ENCODE peak calls at places on chromosomes 1 and 21, in four cellular contexts. E is K562, G is HepG2, M is GM12878. Y is an unnamed sample.

GRCh38 chr1:1004780-1005697 is 5.1 kb upstream of the HES4 start:
- DNase-seq in E (peak), M (no peak), G (no peak), Y (no peak)

GRCh38 chr21:24896735-24897124 is 710.6 kb downstream of the MRPL39 start:
- DNase-seq in M (no peak), G (no peak), E (no peak), Y (no peak)

GRCh38 chr1:93908394-93909145 is 660 bp downstream of the GCLM start:
- DNase-seq in E (peak), G (peak), M (no peak), Y (peak)

GRCh38 chr1:159860456-159860855 is 2.0 kb downstream of the VSIG8 start:
- DNase-seq in M (no peak), E (no peak), G (no peak), Y (no peak)

GRCh38 chr21:42163511-42163863 is 55.5 kb upstream of the ABCG1 start:
- DNase-seq in G (no peak), M (no peak), E (no peak), Y (no peak)

GRCh38 chr1:193417420-193417819 is 231.0 kb upstream of the B3GALT2 start:
- DNase-seq in M (no peak), E (no peak), G (no peak), Y (no peak)

GRCh38 chr1:168097921-168098528 is 38.7 kb downstream of the GPR161 start:
- DNase-seq in G (no peak), M (no peak), E (no peak), Y (no peak)

GRCh38 chr1:231069333-231069732 is 29.3 kb upstream of the FAM89A start:
- DNase-seq in M (no peak), E (no peak), G (no peak), Y (no peak)

GRCh38 chr1:201044119-201044518 is 20.6 kb upstream of the KIF21B start:
- DNase-seq in M (no peak), E (peak), G (no peak), Y (no peak)

GRCh38 chr1:205594846-205595245 is 37.0 kb downstream of the ELK4 start:
- DNase-seq in G (no peak), M (no peak), E (no peak), Y (no peak)

GRCh38 chr21:38766987-38767722 is 38.6 kb upstream of the ETS2 start:
- DNase-seq in E (no peak), G (peak), M (peak), Y (no peak)

GRCh38 chr1:26015358-26015757 is 6.2 kb upstream of the EXTL1 start:
- DNase-seq in E (no peak), M (no peak), G (peak), Y (no peak)

GRCh38 chr1:156726549-156727226 is 1.6 kb upstream of the METTL25B start:
- DNase-seq in M (no peak), E (peak), G (peak), Y (peak)

GRCh38 chr1:153777648-153778047 is 2.4 kb downstream of the SLC27A3 start:
- DNase-seq in E (no peak), M (no peak), G (no peak), Y (no peak)

GRCh38 chr1:233543338-233544255 is 70.3 kb upstream of the KCNK1 start:
- DNase-seq in G (peak), M (no peak), E (peak), Y (no peak)

GRCh38 chr1:221394011-221394544 is 347.8 kb downstream of the DUSP10 start:
- DNase-seq in G (no peak), M (no peak), E (no peak), Y (no peak)

GRCh38 chr1:224884428-224884827 is 45.0 kb upstream of the DNAH14 start:
- DNase-seq in G (no peak), E (no peak), M (no peak), Y (no peak)

GRCh38 chr21:34815831-34816700 is 147.3 kb downstream of the CLIC6 start:
- DNase-seq in M (no peak), G (no peak), E (no peak), Y (no peak)

GRCh38 chr1:98086796-98087195 is 166.0 kb upstream of the DPYD start:
- DNase-seq in M (no peak), G (peak), E (no peak), Y (no peak)

GRCh38 chr1:39458991-39459390 is 32.4 kb upstream of the BMP8A start:
- DNase-seq in M (no peak), G (no peak), E (no peak), Y (no peak)

GRCh38 chr21:28256420-28256831 is 736.3 kb downstream of the LTN1 start:
- DNase-seq in G (peak), M (no peak), E (no peak), Y (no peak)

GRCh38 chr1:79255421-79255820 is 248.9 kb upstream of the ADGRL4 start:
- DNase-seq in M (no peak), E (no peak), G (no peak), Y (no peak)

GRCh38 chr1:67894981-67895735 is 61.9 kb upstream of the GNG12 start:
- DNase-seq in M (no peak), G (no peak), E (no peak), Y (no peak)

GRCh38 chr1:21293537-21294265 is 3.4 kb upstream of the ECE1 start:
- DNase-seq in G (no peak), M (peak), E (no peak), Y (no peak)

GRCh38 chr1:116554924-116555323 is 15.9 kb downstream of the CD58 start:
- DNase-seq in M (no peak), E (no peak), G (no peak), Y (no peak)
- TF ChIP-seq CREB1 in M (no peak), E (no peak), G (no peak), Y (no peak)

DNA sequence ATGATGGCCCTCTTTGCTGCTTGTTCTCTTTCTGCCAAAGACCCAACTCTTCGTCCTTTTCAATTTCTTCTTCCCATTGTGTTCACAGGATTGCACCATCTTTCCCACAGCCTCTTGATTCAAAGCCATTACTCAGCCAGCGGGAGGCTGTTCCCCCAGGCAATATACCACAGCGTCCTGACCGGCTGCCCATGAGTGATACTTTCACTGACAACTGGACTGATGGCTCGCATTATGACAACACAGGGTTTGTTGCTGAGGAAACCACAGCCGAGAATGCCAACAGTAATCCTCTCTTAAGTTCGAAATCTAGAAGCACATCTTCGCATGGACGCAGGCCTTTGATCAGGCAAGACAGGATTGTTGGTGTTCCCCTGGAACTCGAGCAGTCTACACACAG is 167.4 kb downstream of the LRRC40 start:
- DNase-seq in G (no peak), M (no peak), E (no peak), Y (peak)
- TF ChIP-seq ETV6 in G (no peak), M (no peak), E (no peak), Y (no peak)

GRCh38 chr1:202862672-202863560 is 26.0 kb downstream of the RABIF start:
- DNase-seq in M (no peak), E (no peak), G (peak), Y (no peak)
- TF ChIP-seq CBFB in M (no peak), E (no peak), G (no peak), Y (no peak)

GRCh38 chr1:33657833-33658232 is 185.4 kb downstream of the ZSCAN20 start:
- DNase-seq in G (no peak), E (no peak), M (no peak), Y (no peak)
- TF ChIP-seq CREB1 in G (no peak), E (no peak), M (no peak), Y (no peak)

DNA sequence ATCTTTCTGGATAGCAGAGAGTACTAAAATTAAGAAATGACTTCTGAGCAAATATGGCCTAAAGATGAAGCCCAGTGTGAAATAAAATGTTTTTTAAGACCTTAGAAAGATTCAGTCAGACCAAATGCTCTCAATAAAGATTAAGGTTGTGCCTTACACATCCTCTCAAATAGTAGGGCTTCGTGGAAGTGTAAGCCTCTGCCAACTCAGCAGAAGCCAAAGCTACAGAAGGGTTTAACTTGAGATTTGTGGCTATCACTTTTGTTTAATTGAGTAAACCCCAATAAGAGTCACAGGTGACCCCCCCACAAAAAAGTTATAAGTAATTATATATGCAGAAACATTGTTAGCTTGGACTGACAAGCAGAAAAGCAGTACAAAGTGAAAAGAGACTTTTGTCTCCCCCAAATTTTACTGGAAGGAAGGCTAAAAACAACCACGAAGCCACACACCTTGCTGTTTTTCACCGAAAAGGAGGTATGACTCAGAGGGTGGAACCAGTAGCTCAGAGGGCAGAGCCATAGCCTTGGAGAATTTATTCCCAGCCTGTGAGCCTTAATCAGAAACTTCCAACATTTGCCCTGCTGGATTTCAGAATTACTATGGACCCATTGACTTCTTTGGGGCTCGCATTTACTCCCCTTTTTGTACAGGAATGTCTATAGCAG is 31.9 kb downstream of the RPS6KC1 start:
- DNase-seq in G (no peak), M (no peak), E (peak), Y (no peak)
- TF ChIP-seq ETV6 in G (no peak), M (no peak), E (no peak), Y (no peak)